ENCODE peak calls at places on chromosomes 3 and 15, in five cellular contexts. X is neuronal stem cell, A is SK-N-SH, H is HCT116, Q is H1. B is an unnamed sample.

GRCh38 chr15:71512281-71513016 is 297.9 kb upstream of the NR2E3 start:
- DNase-seq in Q (no peak), A (no peak), X (no peak), H (no peak), B (no peak)

GRCh38 chr3:45180899-45181298 is 34.7 kb upstream of the CDCP1 start:
- DNase-seq in A (no peak), H (no peak), Q (no peak), X (no peak), B (no peak)

GRCh38 chr15:27935328-27935727 is 163.8 kb downstream of the OCA2 start:
- DNase-seq in Q (no peak), H (no peak), X (no peak), A (no peak), B (no peak)

GRCh38 chr3:127428344-127429001 is 140.6 kb upstream of the PRR20G start:
- DNase-seq in Q (no peak), X (no peak), H (peak; percentile 27), A (no peak), B (no peak)

GRCh38 chr3:22318325-22318724 is 567.3 kb upstream of the ZNF385D start:
- DNase-seq in H (no peak), Q (no peak), X (no peak), A (no peak), B (no peak)

GRCh38 chr3:148642214-148642613 is 55.5 kb upstream of the AGTR1 start:
- DNase-seq in H (no peak), X (no peak), A (no peak), Q (no peak), B (no peak)

GRCh38 chr3:148861277-148861869 is 3.7 kb upstream of the CPA3 start:
- DNase-seq in H (peak; percentile 40), A (peak; percentile 39), Q (no peak), X (peak; percentile 9), B (peak; percentile 75)

GRCh38 chr15:32152574-32152973 is 122.3 kb downstream of the CHRNA7 start:
- DNase-seq in Q (no peak), X (no peak), H (no peak), A (no peak), B (no peak)

GRCh38 chr15:89652131-89652530 is 3.1 kb downstream of the KIF7 start:
- DNase-seq in Q (no peak), A (no peak), H (no peak), X (no peak), B (no peak)

GRCh38 chr15:61530769-61531168 is 301.7 kb upstream of the RORA start:
- DNase-seq in H (no peak), Q (no peak), A (peak; percentile 16), X (no peak), B (no peak)

GRCh38 chr3:189099031-189099471 is 72.7 kb upstream of the TPRG1 start:
- DNase-seq in H (no peak), X (no peak), A (no peak), Q (no peak), B (no peak)

GRCh38 chr3:5948081-5948480 is 760.6 kb downstream of the EDEM1 start:
- DNase-seq in H (no peak), Q (no peak), X (no peak), A (no peak), B (no peak)

GRCh38 chr15:75123395-75123794 is 78.3 kb upstream of the C15orf39 start:
- DNase-seq in Q (no peak), A (no peak), H (no peak), X (no peak), B (no peak)

GRCh38 chr3:168881804-168882203 is 781.7 kb downstream of the MECOM start:
- DNase-seq in Q (no peak), X (no peak), H (no peak), A (no peak), B (no peak)

GRCh38 chr3:137191133-137191923 is 233.5 kb downstream of the IL20RB start:
- DNase-seq in Q (no peak), A (no peak), H (no peak), X (no peak), B (no peak)

GRCh38 chr3:169581633-169582032 is 81.9 kb downstream of the MECOM start:
- DNase-seq in H (no peak), X (peak; percentile 57), A (no peak), Q (no peak), B (no peak)

GRCh38 chr15:68315495-68316007 is 38.0 kb downstream of the FEM1B start:
- DNase-seq in Q (no peak), X (no peak), H (no peak), A (no peak), B (no peak)

GRCh38 chr3:148856404-148856803 is 8.7 kb upstream of the CPA3 start:
- DNase-seq in X (no peak), A (no peak), Q (no peak), H (no peak), B (no peak)

GRCh38 chr3:37944243-37944955 is 46.2 kb upstream of the VILL start:
- DNase-seq in H (no peak), A (no peak), X (no peak), Q (no peak), B (no peak)

GRCh38 chr15:73357999-73358665 is 10.6 kb downstream of the HCN4 start:
- DNase-seq in X (no peak), A (no peak), Q (no peak), H (no peak), B (no peak)

GRCh38 chr3:147408180-147409105 is 722 bp upstream of the ZIC1 start:
- DNase-seq in A (no peak), H (no peak), X (peak; percentile 56), Q (no peak), B (no peak)

GRCh38 chr3:165194477-165195135 is 1.6 kb downstream of the SLITRK3 start:
- DNase-seq in H (no peak), Q (no peak), A (peak; percentile 25), X (no peak), B (no peak)

GRCh38 chr3:63047068-63047467 is 171.9 kb upstream of the CADPS start:
- DNase-seq in H (no peak), X (no peak), Q (no peak), A (no peak), B (no peak)

GRCh38 chr3:171323934-171324535 is 136.2 kb downstream of the TNIK start:
- DNase-seq in H (no peak), Q (no peak), X (no peak), A (no peak), B (no peak)

GRCh38 chr3:140050977-140051957 is 116.3 kb downstream of the CLSTN2 start:
- DNase-seq in X (no peak), Q (peak; percentile 21), H (peak; percentile 21), A (peak; percentile 49), B (peak; percentile 45)

GRCh38 chr3:196941846-196942225 is 492 bp downstream of the NCBP2 start:
- DNase-seq in H (no peak), Q (no peak), X (no peak), A (no peak), B (peak; percentile 86)
- H2AFZ ChIP-seq in H (no peak overlapping the region), Q (peak overlapping the region; percentile 59), X (peak overlapping the region; percentile 90), A (peak overlapping the region; percentile 84), B (peak overlapping the region; percentile 57)

GRCh38 chr15:77734306-77734705 is 101.6 kb upstream of the LINGO1 start:
- DNase-seq in A (no peak), X (no peak), H (no peak), Q (no peak), B (no peak)

GRCh38 chr15:77738441-77739437 is 106.0 kb upstream of the LINGO1 start:
- DNase-seq in X (no peak), A (no peak), H (no peak), Q (no peak), B (no peak)

GRCh38 chr15:77739591-77740378 is 107.1 kb upstream of the LINGO1 start:
- DNase-seq in A (no peak), Q (peak; percentile 88), X (peak; percentile 50), H (no peak), B (no peak)

GRCh38 chr15:77738038-77738370 is 105.3 kb upstream of the LINGO1 start:
- DNase-seq in X (no peak), A (no peak), Q (no peak), H (no peak), B (no peak)

GRCh38 chr15:77737238-77738037 is 104.7 kb upstream of the LINGO1 start:
- DNase-seq in Q (no peak), H (no peak), X (no peak), A (no peak), B (no peak)
- H2AFZ ChIP-seq in Q (no peak overlapping the region), H (no peak overlapping the region), X (no peak overlapping the region), A (no peak overlapping the region), B (no peak overlapping the region)

GRCh38 chr3:181696641-181697230 is 15.0 kb upstream of the SOX2 start:
- DNase-seq in H (no peak), A (no peak), Q (no peak), X (no peak), B (no peak)

GRCh38 chr3:181695661-181696491 is 15.8 kb upstream of the SOX2 start:
- DNase-seq in H (no peak), A (no peak), Q (no peak), X (no peak), B (no peak)

GRCh38 chr3:181693280-181693679 is 18.4 kb upstream of the SOX2 start:
- DNase-seq in A (no peak), H (no peak), Q (no peak), X (no peak), B (no peak)

GRCh38 chr3:181692850-181693154 is 18.9 kb upstream of the SOX2 start:
- DNase-seq in H (no peak), X (no peak), A (no peak), Q (no peak), B (no peak)

GRCh38 chr3:181694805-181695660 is 16.7 kb upstream of the SOX2 start:
- DNase-seq in H (no peak), Q (no peak), A (no peak), X (no peak), B (no peak)
- H2AFZ ChIP-seq in H (no peak overlapping the region), Q (peak overlapping the region; percentile 66), A (no peak overlapping the region), X (no peak overlapping the region), B (no peak overlapping the region)

DNA sequence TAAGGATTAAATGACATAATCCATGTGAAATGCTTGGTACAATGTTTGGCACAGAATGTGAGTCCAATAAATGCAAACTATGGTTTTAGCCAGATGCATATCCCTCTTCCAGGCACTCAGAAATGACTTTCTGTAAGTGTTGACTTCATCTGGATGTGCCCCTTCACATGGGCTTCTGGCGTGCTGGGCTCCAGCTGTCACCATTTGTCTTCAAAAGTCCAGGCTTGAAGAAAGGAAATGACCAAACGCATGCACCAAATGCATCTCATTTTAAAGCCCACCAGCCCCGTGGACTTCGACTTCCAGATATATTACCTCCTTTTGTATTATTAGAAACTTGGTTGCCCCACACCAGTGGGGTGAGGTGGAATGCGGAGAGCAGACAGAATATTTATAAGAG is 23.7 kb downstream of the CRYGS start:
- DNase-seq in X (no peak), Q (no peak), A (no peak), H (no peak), B (no peak)
- H2AFZ ChIP-seq in X (no peak overlapping the region), Q (no peak overlapping the region), A (no peak overlapping the region), H (no peak overlapping the region), B (no peak overlapping the region)

GRCh38 chr15:69665641-69666091 is 213.0 kb downstream of the RPLP1 start:
- DNase-seq in A (peak; percentile 45), H (no peak), X (no peak), Q (no peak), B (no peak)
- H2AFZ ChIP-seq in A (no peak overlapping the region), H (no peak overlapping the region), X (peak overlapping the region; percentile 45), Q (peak overlapping the region; percentile 65), B (no peak overlapping the region)